ENCODE peak calls at places on chromosome 5, in five cellular contexts. C is EH; Z is stimulated activated CD4-positive, alpha-beta T cell treated with anti-CD3 and anti-CD28 coated beads, TNF-alpha, amount 100 ng/mL, for 4 hours; A is IMR-90; K is neural crest cell. Y is an unnamed sample.

GRCh38 chr5:36450229-36451024 is 148.7 kb upstream of the RANBP3L start:
- DNase-seq in C (no peak), Z (no peak), A (no peak), K (no peak), Y (peak)

GRCh38 chr5:35183243-35183955 is 46.9 kb downstream of the PRLR start:
- DNase-seq in C (peak), Z (no peak), A (peak), K (peak), Y (peak)

GRCh38 chr5:61840354-61840753 is 465.7 kb upstream of the KIF2A start:
- DNase-seq in C (peak), Z (no peak), A (no peak), K (no peak), Y (no peak)

GRCh38 chr5:177507596-177508216 is 1.9 kb downstream of the DOK3 start:
- DNase-seq in C (no peak), Z (no peak), A (no peak), K (no peak), Y (peak)

GRCh38 chr5:126814721-126815404 is 37.9 kb downstream of the LMNB1 start:
- DNase-seq in C (peak), Z (no peak), A (peak), K (no peak), Y (peak)

GRCh38 chr5:14501353-14502162 is 80.0 kb upstream of the OTULINL start:
- DNase-seq in C (peak), Z (no peak), A (no peak), K (no peak), Y (peak)

GRCh38 chr5:117455236-117456233 is 880.9 kb upstream of the SEMA6A start:
- DNase-seq in C (no peak), Z (no peak), A (no peak), K (no peak), Y (no peak)

GRCh38 chr5:179895861-179896260 is 11.8 kb downstream of the TBC1D9B start:
- DNase-seq in C (no peak), Z (no peak), A (no peak), K (no peak), Y (no peak)

GRCh38 chr5:65203746-65204145 is 278.0 kb downstream of the ADAMTS6 start:
- DNase-seq in C (peak), Z (no peak), A (peak), K (no peak), Y (peak)

Y was measured in ELR.